ENCODE peak calls at places on chromosomes 5 and 9, in eight cellular contexts. Z is CD4-positive, alpha-beta T cell; C is gastrocnemius medialis; N is lower lobe of right lung; O is A549; M is ovary; B is psoas muscle; K is astrocyte. V is an unnamed sample.

GRCh38 chr5:150904479-150905311 is at the start of gene ZNF300:
- DNase-seq in Z (peak), C (peak), N (peak), O (peak), M (peak), B (peak), K (peak), V (peak)

GRCh38 chr9:125126019-125126746 is 17.1 kb downstream of the SCAI start:
- DNase-seq in Z (peak), C (peak), N (peak), O (no peak), M (peak), B (peak), K (peak), V (peak)

GRCh38 chr9:134688661-134689319 is 47.2 kb downstream of the COL5A1 start:
- DNase-seq in Z (no peak), C (no peak), N (peak), O (no peak), M (peak), B (peak), K (no peak), V (no peak)

GRCh38 chr9:90936380-90936779 is 134.8 kb downstream of the SYK start:
- DNase-seq in Z (no peak), C (no peak), N (no peak), O (no peak), M (no peak), B (no peak), K (peak), V (no peak)

GRCh38 chr9:4341554-4341953 is 41.7 kb upstream of the GLIS3 start:
- DNase-seq in Z (no peak), C (no peak), N (no peak), O (no peak), M (no peak), B (no peak), K (no peak), V (no peak)

GRCh38 chr9:122190597-122191381 is 31.1 kb downstream of the MORN5 start:
- DNase-seq in Z (no peak), C (no peak), N (no peak), O (no peak), M (no peak), B (no peak), K (no peak), V (no peak)

GRCh38 chr5:20601678-20602100 is 613.7 kb upstream of the CDH18 start:
- DNase-seq in Z (no peak), C (no peak), N (no peak), O (no peak), M (no peak), B (no peak), K (peak), V (no peak)

GRCh38 chr9:114382951-114383865 is 4.6 kb downstream of the AKNA start:
- DNase-seq in Z (peak), C (peak), N (no peak), O (no peak), M (peak), B (no peak), K (no peak), V (peak)

GRCh38 chr5:172175263-172175719 is 12.7 kb downstream of the STK10 start:
- DNase-seq in Z (peak), C (peak), N (peak), O (no peak), M (no peak), B (peak), K (no peak), V (peak)

GRCh38 chr5:10277773-10278630 is 27.9 kb downstream of the CCT5 start:
- DNase-seq in Z (no peak), C (no peak), N (no peak), O (no peak), M (no peak), B (no peak), K (no peak), V (no peak)

GRCh38 chr9:127039492-127039891 is 82.9 kb downstream of the ANGPTL2 start:
- DNase-seq in Z (no peak), C (no peak), N (no peak), O (no peak), M (no peak), B (no peak), K (no peak), V (no peak)

GRCh38 chr9:129509508-129509907 is 111.4 kb downstream of the C9orf50 start:
- DNase-seq in Z (no peak), C (no peak), N (no peak), O (no peak), M (no peak), B (no peak), K (peak), V (no peak)

GRCh38 chr5:82364497-82364896 is 86.3 kb upstream of the RPS23 start:
- DNase-seq in Z (no peak), C (no peak), N (no peak), O (no peak), M (no peak), B (no peak), K (peak), V (no peak)

GRCh38 chr5:133307275-133307674 is 255.5 kb downstream of the HSPA4 start:
- DNase-seq in Z (no peak), C (no peak), N (no peak), O (no peak), M (no peak), B (no peak), K (no peak), V (no peak)

GRCh38 chr9:108743901-108744371 is 111.8 kb downstream of the ACTL7B start:
- DNase-seq in Z (no peak), C (no peak), N (no peak), O (no peak), M (no peak), B (no peak), K (no peak), V (no peak)

GRCh38 chr9:4829956-4830355 is 37.2 kb downstream of the RCL1 start:
- DNase-seq in Z (no peak), C (no peak), N (no peak), O (no peak), M (no peak), B (no peak), K (peak), V (no peak)

GRCh38 chr5:73204733-73205132 is 31.7 kb downstream of the TMEM174 start:
- DNase-seq in Z (no peak), C (no peak), N (no peak), O (no peak), M (no peak), B (no peak), K (no peak), V (no peak)

GRCh38 chr5:73199671-73200070 is 26.7 kb downstream of the TMEM174 start:
- DNase-seq in Z (no peak), C (no peak), N (no peak), O (no peak), M (no peak), B (no peak), K (peak), V (no peak)

GRCh38 chr5:73204302-73204701 is 31.3 kb downstream of the TMEM174 start:
- DNase-seq in Z (no peak), C (no peak), N (no peak), O (no peak), M (no peak), B (no peak), K (peak), V (no peak)

GRCh38 chr5:73198833-73199592 is 26.0 kb downstream of the TMEM174 start:
- DNase-seq in Z (no peak), C (no peak), N (no peak), O (no peak), M (no peak), B (no peak), K (no peak), V (no peak)

GRCh38 chr5:73201547-73202513 is 28.8 kb downstream of the TMEM174 start:
- DNase-seq in Z (peak), C (peak), N (peak), O (peak), M (peak), B (peak), K (peak), V (peak)
- H3K27ac ChIP-seq in Z (no peak), C (no peak), N (no peak), O (peak), M (no peak), B (no peak), K (no peak), V (no peak)

GRCh38 chr9:84862308-84862707 is 192.8 kb downstream of the NTRK2 start:
- DNase-seq in Z (no peak), C (no peak), N (no peak), O (no peak), M (no peak), B (no peak), K (no peak), V (no peak)

GRCh38 chr9:84860423-84861115 is 191.0 kb downstream of the NTRK2 start:
- DNase-seq in Z (no peak), C (no peak), N (no peak), O (no peak), M (no peak), B (no peak), K (peak), V (no peak)

GRCh38 chr9:84866402-84866801 is 196.9 kb downstream of the NTRK2 start:
- DNase-seq in Z (no peak), C (no peak), N (no peak), O (no peak), M (no peak), B (no peak), K (no peak), V (no peak)

GRCh38 chr9:84862786-84863185 is 193.3 kb downstream of the NTRK2 start:
- DNase-seq in Z (no peak), C (no peak), N (peak), O (peak), M (no peak), B (no peak), K (peak), V (peak)

GRCh38 chr9:84863372-84863771 is 193.8 kb downstream of the NTRK2 start:
- DNase-seq in Z (no peak), C (no peak), N (no peak), O (no peak), M (no peak), B (no peak), K (no peak), V (no peak)
- TF ChIP-seq CTCF in Z (no peak), C (no peak), N (no peak), O (no peak), M (no peak), B (no peak), K (no peak), V (no peak)

DNA sequence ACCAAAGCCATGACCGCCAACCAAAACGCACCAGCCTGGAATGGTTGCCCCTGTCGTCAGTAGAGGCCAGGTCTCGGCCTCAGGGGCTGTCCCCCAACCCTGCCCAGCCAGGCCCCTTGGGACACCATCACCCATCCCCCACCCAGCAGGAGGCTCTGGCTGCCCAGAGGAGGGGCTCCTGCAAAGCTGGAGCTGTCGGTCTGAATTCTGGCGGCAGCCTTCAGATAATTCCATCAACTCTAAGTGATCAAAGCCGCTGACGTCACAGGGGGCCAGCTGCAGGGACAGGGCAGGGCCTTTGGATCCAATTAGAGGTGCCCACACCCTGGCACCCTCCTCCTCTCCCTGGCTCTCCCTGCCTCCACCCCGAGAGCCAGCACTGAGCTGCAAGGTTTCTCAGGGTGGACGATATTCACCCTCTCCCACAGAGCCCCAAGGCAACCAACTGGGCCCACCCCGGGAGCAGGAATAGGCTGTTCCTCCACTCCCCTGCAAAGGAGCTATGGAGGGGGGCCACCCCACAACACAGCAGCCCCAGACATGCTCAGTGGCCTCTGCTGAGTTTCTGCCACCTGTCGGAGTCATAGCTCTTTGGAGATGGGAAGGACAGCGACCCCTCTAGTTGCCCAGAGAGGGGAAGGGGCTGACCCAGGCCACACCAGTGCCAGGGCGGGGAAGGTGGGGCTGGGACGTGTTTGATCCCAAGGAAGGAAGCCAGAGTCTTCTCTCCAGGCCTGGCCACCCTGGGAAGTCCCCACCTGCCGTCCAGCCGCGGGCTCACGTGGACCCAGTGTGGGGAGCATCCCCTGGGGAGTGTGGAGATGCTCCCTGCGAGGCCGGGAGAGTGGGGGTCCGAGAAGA is 78.4 kb downstream of the NTNG2 start:
- DNase-seq in Z (no peak), C (no peak), N (peak), O (no peak), M (peak), B (no peak), K (no peak), V (no peak)
- H3K27ac ChIP-seq in Z (no peak), C (no peak), N (no peak), O (no peak), M (no peak), B (no peak), K (no peak), V (peak)

GRCh38 chr5:98454904-98455303 is 318.6 kb upstream of the RGMB start:
- DNase-seq in Z (no peak), C (no peak), N (no peak), O (no peak), M (no peak), B (no peak), K (peak), V (no peak)
- TF ChIP-seq CTCF in Z (no peak), C (no peak), N (no peak), O (peak), M (no peak), B (no peak), K (peak), V (no peak)

GRCh38 chr9:38337706-38338264 is 54.7 kb upstream of the ALDH1B1 start:
- DNase-seq in Z (no peak), C (no peak), N (no peak), O (no peak), M (no peak), B (no peak), K (no peak), V (no peak)

GRCh38 chr9:38337095-38337494 is 55.4 kb upstream of the ALDH1B1 start:
- DNase-seq in Z (no peak), C (no peak), N (no peak), O (no peak), M (no peak), B (no peak), K (no peak), V (no peak)

GRCh38 chr9:38339496-38339895 is 53.0 kb upstream of the ALDH1B1 start:
- DNase-seq in Z (no peak), C (no peak), N (no peak), O (no peak), M (no peak), B (no peak), K (peak), V (no peak)

GRCh38 chr9:38339087-38339486 is 53.4 kb upstream of the ALDH1B1 start:
- DNase-seq in Z (no peak), C (no peak), N (no peak), O (no peak), M (no peak), B (no peak), K (peak), V (no peak)

DNA sequence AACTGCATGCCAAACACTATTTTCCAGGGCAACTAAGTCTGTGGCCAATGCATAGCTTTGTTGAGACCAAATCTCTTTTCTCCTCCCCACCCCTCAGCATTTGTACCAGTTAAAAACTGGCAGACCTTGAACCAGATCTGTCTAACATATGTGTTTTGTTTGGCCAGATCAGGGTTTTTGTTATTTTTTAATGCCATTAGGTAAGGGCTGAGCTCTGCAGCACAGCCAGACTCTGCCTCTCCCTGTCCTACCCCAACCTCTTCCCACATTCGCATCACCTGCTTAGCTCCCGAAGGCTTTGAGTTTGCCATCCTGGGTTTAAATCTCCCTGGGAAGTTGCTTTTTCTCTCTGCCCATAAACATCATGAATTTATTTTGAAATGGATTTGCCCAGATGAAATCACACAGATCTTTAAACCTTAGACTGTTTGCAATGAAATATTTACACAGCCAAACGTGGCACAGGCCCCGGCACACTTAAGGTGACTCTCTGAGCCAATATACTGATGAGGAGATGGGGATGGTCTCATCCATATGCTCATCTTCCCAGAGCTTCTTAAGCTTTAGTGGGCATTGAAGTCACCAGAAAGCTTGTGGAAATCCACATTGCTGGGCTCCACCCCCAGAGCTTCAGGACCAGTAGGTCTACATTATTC is 54.0 kb upstream of the ALDH1B1 start:
- DNase-seq in Z (no peak), C (no peak), N (no peak), O (no peak), M (no peak), B (no peak), K (no peak), V (no peak)
- H3K27ac ChIP-seq in Z (no peak), C (no peak), N (no peak), O (no peak), M (no peak), B (no peak), K (no peak), V (no peak)

V was measured in heart left ventricle.